ENCODE peak calls at places on chromosomes 5 and 9, in eight cellular contexts. V is aorta, O is COR-L47, N is WTC11, C is AG08396, Q is left colon, D is GDM1, K is EH. S is an unnamed sample.

GRCh38 chr5:176627582-176627981 is 2.8 kb downstream of the SNCB start:
- DNase-seq in V (no peak), O (no peak), N (no peak), C (no peak), Q (no peak), D (no peak), K (no peak), S (no peak)

GRCh38 chr5:72366324-72366976 is 46.3 kb downstream of the PTCD2 start:
- DNase-seq in V (peak; percentile 73), O (peak; percentile 56), N (peak; percentile 36), C (peak; percentile 37), Q (peak; percentile 73), D (peak; percentile 57), K (peak; percentile 84), S (peak; percentile 88)

GRCh38 chr5:39140558-39141168 is 66.5 kb upstream of the RICTOR start:
- DNase-seq in V (no peak), O (no peak), N (no peak), C (no peak), Q (no peak), D (no peak), K (peak; percentile 35), S (no peak)

GRCh38 chr5:132814441-132815294 is 1.6 kb downstream of the SOWAHA start:
- DNase-seq in V (no peak), O (no peak), N (peak; percentile 68), C (no peak), Q (no peak), D (no peak), K (no peak), S (no peak)

GRCh38 chr5:160083501-160083900 is 35.7 kb downstream of the PWWP2A start:
- DNase-seq in V (no peak), O (no peak), N (no peak), C (peak; percentile 29), Q (no peak), D (no peak), K (peak; percentile 77), S (no peak)

GRCh38 chr5:29218138-29218537 is 1975.3 kb upstream of the CDH6 start:
- DNase-seq in V (no peak), O (peak; percentile 11), N (no peak), C (no peak), Q (no peak), D (no peak), K (no peak), S (no peak)

GRCh38 chr5:35651002-35651756 is 33.5 kb downstream of the SPEF2 start:
- DNase-seq in V (no peak), O (peak; percentile 21), N (peak; percentile 59), C (peak; percentile 54), Q (peak; percentile 28), D (peak; percentile 21), K (peak; percentile 67), S (peak; percentile 44)

GRCh38 chr5:74063821-74064598 is 438.0 kb downstream of the ARHGEF28 start:
- DNase-seq in V (no peak), O (no peak), N (no peak), C (peak; percentile 9), Q (no peak), D (no peak), K (peak; percentile 92), S (peak; percentile 88)

GRCh38 chr5:107563957-107564544 is 106.7 kb downstream of the EFNA5 start:
- DNase-seq in V (no peak), O (no peak), N (no peak), C (no peak), Q (no peak), D (no peak), K (no peak), S (no peak)

GRCh38 chr9:92975452-92975770 is 28.1 kb downstream of the FGD3 start:
- DNase-seq in V (no peak), O (no peak), N (no peak), C (no peak), Q (no peak), D (no peak), K (no peak), S (no peak)

GRCh38 chr5:115952579-115952978 is 9.7 kb upstream of the LVRN start:
- DNase-seq in V (no peak), O (peak; percentile 26), N (no peak), C (no peak), Q (no peak), D (no peak), K (no peak), S (no peak)

GRCh38 chr9:79362100-79363081 is 209.4 kb upstream of the TLE4 start:
- DNase-seq in V (no peak), O (peak; percentile 80), N (peak; percentile 14), C (no peak), Q (no peak), D (no peak), K (peak; percentile 36), S (peak; percentile 39)

GRCh38 chr9:132031467-132031866 is 48.2 kb downstream of the MED27 start:
- DNase-seq in V (no peak), O (no peak), N (no peak), C (no peak), Q (no peak), D (no peak), K (no peak), S (no peak)

GRCh38 chr5:1842026-1842819 is 40.5 kb downstream of the IRX4 start:
- DNase-seq in V (no peak), O (no peak), N (no peak), C (no peak), Q (no peak), D (no peak), K (no peak), S (no peak)

GRCh38 chr5:107058239-107058638 is 612.5 kb downstream of the EFNA5 start:
- DNase-seq in V (no peak), O (no peak), N (no peak), C (no peak), Q (no peak), D (no peak), K (no peak), S (no peak)

GRCh38 chr9:111662851-111663823 is 1.7 kb downstream of the GNG10 start:
- DNase-seq in V (no peak), O (no peak), N (peak; percentile 48), C (no peak), Q (no peak), D (peak; percentile 49), K (no peak), S (no peak)

GRCh38 chr5:128038641-128039040 is 44.9 kb upstream of the SLC12A2 start:
- DNase-seq in V (no peak), O (no peak), N (no peak), C (no peak), Q (no peak), D (peak; percentile 51), K (peak; percentile 66), S (peak; percentile 51)

GRCh38 chr5:55897206-55897894 is 46.2 kb downstream of the IL31RA start:
- DNase-seq in V (no peak), O (no peak), N (no peak), C (no peak), Q (no peak), D (no peak), K (no peak), S (no peak)

GRCh38 chr9:16824545-16825041 is 45.9 kb downstream of the BNC2 start:
- DNase-seq in V (no peak), O (peak; percentile 55), N (no peak), C (no peak), Q (no peak), D (no peak), K (peak; percentile 64), S (peak; percentile 30)

GRCh38 chr5:172114875-172115422 is 73.1 kb downstream of the STK10 start:
- DNase-seq in V (peak; percentile 83), O (no peak), N (no peak), C (no peak), Q (peak; percentile 69), D (peak; percentile 93), K (no peak), S (no peak)

GRCh38 chr5:133794066-133794465 is 174.4 kb downstream of the C5orf15 start:
- DNase-seq in V (no peak), O (no peak), N (no peak), C (no peak), Q (no peak), D (no peak), K (no peak), S (no peak)

GRCh38 chr5:125043781-125044391 is 297.4 kb upstream of the ZNF608 start:
- DNase-seq in V (no peak), O (peak; percentile 89), N (no peak), C (peak; percentile 29), Q (peak; percentile 29), D (no peak), K (peak; percentile 81), S (peak; percentile 96)

GRCh38 chr9:18256574-18256973 is 217.4 kb upstream of the ADAMTSL1 start:
- DNase-seq in V (no peak), O (peak; percentile 59), N (no peak), C (peak; percentile 59), Q (peak; percentile 18), D (no peak), K (peak; percentile 76), S (no peak)

GRCh38 chr5:112975721-112976431 is 722 bp upstream of the DCP2 start:
- DNase-seq in V (no peak), O (no peak), N (no peak), C (no peak), Q (no peak), D (no peak), K (no peak), S (no peak)

GRCh38 chr5:159097461-159098284 is 2.0 kb downstream of the EBF1 start:
- DNase-seq in V (peak; percentile 71), O (no peak), N (peak; percentile 35), C (no peak), Q (peak; percentile 35), D (no peak), K (peak; percentile 47), S (peak; percentile 35)

GRCh38 chr5:150616506-150616905 is 24.0 kb upstream of the SYNPO start:
- DNase-seq in V (no peak), O (no peak), N (no peak), C (no peak), Q (no peak), D (no peak), K (no peak), S (no peak)

GRCh38 chr9:105438136-105438839 is 9.5 kb upstream of the FSD1L start:
- DNase-seq in V (no peak), O (no peak), N (no peak), C (peak; percentile 28), Q (no peak), D (no peak), K (peak; percentile 36), S (peak; percentile 36)

GRCh38 chr5:154418344-154418820 is 27.4 kb upstream of the SAP30L start:
- DNase-seq in V (no peak), O (peak; percentile 85), N (no peak), C (no peak), Q (no peak), D (no peak), K (peak; percentile 41), S (peak; percentile 87)

GRCh38 chr5:179605026-179605833 is 18.2 kb downstream of the HNRNPH1 start:
- DNase-seq in V (no peak), O (no peak), N (no peak), C (no peak), Q (no peak), D (no peak), K (no peak), S (no peak)

GRCh38 chr9:76996700-76997099 is 22.8 kb upstream of the FOXB2 start:
- DNase-seq in V (peak; percentile 68), O (peak; percentile 22), N (peak; percentile 72), C (peak; percentile 52), Q (peak; percentile 41), D (no peak), K (peak; percentile 48), S (peak; percentile 64)

S was measured in astrocyte of the hippocampus.